ENCODE peak calls at places on chromosomes 1 and 21, in eight cellular contexts. L is esophagus squamous epithelium, R is fibroblast of lung, Z is IMR-90, P is upper lobe of right lung, S is mammary epithelial cell, N is adrenal gland, H is hepatocyte. A is an unnamed sample. For H3K27me3, the result is how much of the 10 kb centered on the place peaks cover.

GRCh38 chr1:36603461-36603860 is 120.7 kb upstream of the CSF3R start:
- DNase-seq in R (no peak), N (no peak), H (no peak), Z (no peak), P (no peak), S (no peak), L (no peak), A (no peak)

GRCh38 chr1:226530591-226530990 is 18.0 kb upstream of the STUM start:
- DNase-seq in Z (no peak), N (no peak), P (no peak), H (no peak), R (no peak), S (no peak), L (no peak), A (no peak)

GRCh38 chr1:231540847-231541246 is 12.4 kb downstream of the TSNAX start:
- DNase-seq in R (no peak), S (no peak), N (no peak), H (no peak), Z (no peak), L (no peak), P (no peak), A (no peak)

GRCh38 chr1:226110249-226111108 is 48.0 kb downstream of the H3-3A start:
- DNase-seq in S (peak), L (peak), Z (peak), N (peak), P (peak), R (peak), H (peak), A (peak)

GRCh38 chr1:42825058-42825851 is 8.1 kb upstream of the SVBP start:
- DNase-seq in P (no peak), S (no peak), Z (no peak), L (no peak), N (no peak), H (no peak), R (no peak), A (no peak)

GRCh38 chr1:226425431-226426031 is 17.6 kb upstream of the PARP1 start:
- DNase-seq in N (no peak), L (no peak), H (no peak), R (no peak), P (no peak), S (no peak), Z (no peak), A (no peak)

GRCh38 chr21:40128891-40129290 is 261.7 kb downstream of the PCP4 start:
- DNase-seq in P (no peak), R (no peak), S (peak), Z (no peak), H (no peak), L (no peak), N (no peak), A (no peak)

GRCh38 chr1:243926803-243927245 is 76.8 kb upstream of the AKT3 start:
- DNase-seq in H (no peak), P (no peak), R (peak), N (no peak), S (peak), L (no peak), Z (peak), A (no peak)

GRCh38 chr1:221035680-221036153 is 156.5 kb downstream of the HLX start:
- DNase-seq in Z (peak), N (no peak), H (no peak), R (peak), S (peak), P (no peak), L (no peak), A (no peak)

GRCh38 chr1:206133751-206134371 is 16.7 kb upstream of the AVPR1B start:
- DNase-seq in R (no peak), S (no peak), P (no peak), H (peak), Z (no peak), L (no peak), N (no peak), A (no peak)

GRCh38 chr1:210607361-210607760 is 278.7 kb downstream of the HHAT start:
- DNase-seq in L (no peak), R (no peak), P (no peak), H (no peak), N (no peak), Z (no peak), S (no peak), A (no peak)

GRCh38 chr1:66262233-66262632 is 271.7 kb upstream of the SGIP1 start:
- DNase-seq in S (peak), N (no peak), L (no peak), P (no peak), H (peak), R (peak), Z (peak), A (no peak)

GRCh38 chr21:41759214-41759840 is 7.5 kb downstream of the RIPK4 start:
- DNase-seq in R (no peak), P (no peak), Z (no peak), N (no peak), H (no peak), S (no peak), L (no peak), A (no peak)

GRCh38 chr1:229887043-229887822 is 179.8 kb upstream of the GALNT2 start:
- DNase-seq in S (peak), L (no peak), Z (no peak), R (peak), P (no peak), H (no peak), N (no peak), A (no peak)

GRCh38 chr1:242523282-242523967 is 1.1 kb downstream of the PLD5 start:
- DNase-seq in S (peak), R (no peak), Z (no peak), N (no peak), H (no peak), L (no peak), P (no peak), A (no peak)

GRCh38 chr1:219564072-219564471 is 48.8 kb downstream of the ZC3H11B start:
- DNase-seq in R (no peak), S (no peak), N (no peak), L (no peak), P (no peak), H (no peak), Z (no peak), A (no peak)

GRCh38 chr1:14887936-14888335 is 265.6 kb upstream of the TMEM51 start:
- DNase-seq in Z (no peak), N (no peak), L (no peak), H (no peak), S (no peak), P (no peak), R (no peak), A (no peak)

GRCh38 chr1:236748471-236748870 is 46.6 kb upstream of the MTR start:
- DNase-seq in Z (no peak), L (no peak), P (no peak), N (no peak), R (no peak), S (no peak), H (no peak), A (no peak)

GRCh38 chr1:54569339-54569738 is 21.3 kb downstream of the ACOT11 start:
- DNase-seq in H (no peak), S (no peak), L (no peak), N (no peak), Z (no peak), R (peak), P (no peak), A (no peak)

GRCh38 chr21:25296239-25296638 is 311.0 kb downstream of the MRPL39 start:
- DNase-seq in S (no peak), N (no peak), R (no peak), P (no peak), Z (no peak), L (no peak), H (peak), A (no peak)

GRCh38 chr21:45309541-45310381 is 22.1 kb upstream of the POFUT2 start:
- DNase-seq in R (no peak), S (no peak), H (no peak), Z (no peak), P (no peak), L (no peak), N (no peak), A (no peak)
- TF ChIP-seq CTCF in R (no peak), S (no peak), H (no peak), Z (no peak), P (no peak), L (no peak), N (no peak), A (no peak)

DNA sequence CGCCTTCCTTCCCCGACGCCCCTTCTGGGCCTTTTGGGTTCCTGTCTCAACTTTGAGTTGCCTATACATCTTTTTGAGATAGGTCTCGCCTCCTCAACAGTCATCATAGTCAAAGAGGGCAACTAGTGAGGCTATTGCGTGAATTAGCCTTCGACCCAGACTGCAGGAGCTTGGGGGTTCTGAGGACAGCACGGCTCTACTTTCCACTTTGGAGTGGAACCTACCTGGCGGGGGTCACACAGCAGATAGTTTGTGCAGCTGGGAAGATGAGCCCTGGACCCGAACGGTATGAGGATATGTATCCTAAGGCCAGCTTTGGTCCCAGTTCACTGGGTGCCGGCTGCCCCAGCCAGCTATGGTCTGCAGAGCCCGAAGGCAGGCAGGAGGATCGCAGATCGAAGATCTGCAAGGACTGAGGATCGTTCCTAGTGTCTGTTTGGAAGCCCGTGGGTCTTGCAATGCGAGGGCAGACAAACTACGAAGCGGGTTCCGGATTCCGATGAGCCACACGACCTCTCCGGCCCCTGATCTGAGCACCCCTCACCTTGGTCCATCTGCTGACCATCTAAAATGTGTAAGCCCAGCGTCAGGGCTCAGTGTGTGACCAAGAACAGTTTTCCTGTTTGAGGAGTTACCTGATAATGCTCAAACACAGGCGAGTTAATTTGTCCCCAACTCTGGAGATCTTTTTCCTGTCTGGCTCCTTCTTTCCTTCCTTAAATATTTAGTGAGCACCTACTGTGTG is 8.2 kb downstream of the FOXD2 start:
- DNase-seq in P (no peak), H (no peak), L (no peak), S (no peak), Z (no peak), R (no peak), N (no peak), A (no peak)
- H3K27me3 ChIP-seq in P (half or more), H (half or more), L (under half), S (under half), Z (half or more), R (half or more), N (half or more), A (under half)

DNA sequence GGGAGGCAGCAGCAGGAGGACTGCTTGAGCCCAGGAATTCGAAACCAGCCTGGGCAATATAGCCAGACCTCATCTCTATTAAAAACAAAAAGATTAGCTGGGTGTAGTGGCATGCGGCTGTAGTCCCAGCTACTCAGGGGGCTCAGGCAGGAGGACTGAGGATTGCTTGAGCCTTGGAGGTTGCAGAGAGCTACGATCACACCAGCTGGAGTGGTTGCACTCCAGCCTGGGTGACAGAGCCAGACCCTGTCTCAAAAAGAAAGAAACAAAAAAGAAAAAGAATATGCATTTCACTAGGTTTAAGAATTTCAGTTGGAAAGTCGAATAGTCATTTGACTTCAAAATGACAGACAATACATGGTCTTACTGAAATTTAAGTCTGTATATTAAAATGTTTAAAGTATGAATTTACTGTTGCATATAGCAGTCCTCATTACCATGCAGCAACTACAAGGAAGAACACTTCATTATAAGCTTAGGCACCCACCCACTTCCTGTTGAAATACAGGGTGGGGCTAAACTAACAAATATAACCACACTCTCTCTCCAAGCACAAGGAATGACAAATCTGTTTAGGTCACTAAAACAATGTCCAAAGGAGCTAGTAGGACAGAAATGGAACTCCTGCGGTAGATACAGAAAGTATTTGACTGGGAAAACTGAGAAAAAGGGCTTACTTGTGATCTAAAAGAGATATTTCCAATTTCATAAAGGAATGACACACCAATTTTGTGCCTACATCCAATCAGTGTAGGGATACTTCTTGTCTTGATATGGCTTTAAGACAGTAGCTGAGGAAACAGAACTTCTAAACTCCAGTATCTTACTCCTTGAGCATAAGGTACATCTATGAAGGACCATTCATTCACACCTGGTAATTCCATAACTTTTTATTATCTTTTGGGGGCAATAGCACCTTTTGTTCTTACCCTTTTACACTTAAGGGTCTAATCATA is 44.1 kb downstream of the GPR3 start:
- DNase-seq in L (no peak), R (peak), Z (peak), H (peak), P (no peak), S (peak), N (no peak), A (no peak)
- H3K4me3 ChIP-seq in L (no peak), R (peak), Z (no peak), H (no peak), P (peak), S (no peak), N (no peak), A (peak)

GRCh38 chr1:8437286-8437685 is 119.4 kb downstream of the SLC45A1 start:
- DNase-seq in L (no peak), H (no peak), S (no peak), Z (no peak), N (no peak), R (no peak), P (no peak), A (no peak)

GRCh38 chr1:8438449-8438848 is 120.5 kb downstream of the SLC45A1 start:
- DNase-seq in L (no peak), R (no peak), P (no peak), S (no peak), N (peak), H (no peak), Z (no peak), A (no peak)

GRCh38 chr1:8435569-8436071 is 117.7 kb downstream of the SLC45A1 start:
- DNase-seq in R (no peak), N (no peak), P (no peak), H (no peak), S (no peak), Z (no peak), L (no peak), A (no peak)

GRCh38 chr1:8441466-8441865 is 123.6 kb downstream of the SLC45A1 start:
- DNase-seq in P (no peak), H (no peak), R (no peak), L (no peak), S (no peak), N (no peak), Z (peak), A (no peak)

GRCh38 chr1:8439015-8439702 is 121.2 kb downstream of the SLC45A1 start:
- DNase-seq in P (peak), H (peak), Z (peak), S (peak), R (peak), L (no peak), N (peak), A (peak)
- TF ChIP-seq CTCF in P (no peak), H (peak), Z (no peak), S (no peak), R (no peak), L (no peak), N (peak), A (no peak)

GRCh38 chr1:22563671-22564612 is 653 bp downstream of the EPHA8 start:
- DNase-seq in L (no peak), P (no peak), N (no peak), Z (no peak), R (no peak), S (no peak), H (no peak), A (no peak)

GRCh38 chr1:22567176-22567575 is 3.9 kb downstream of the EPHA8 start:
- DNase-seq in S (no peak), L (no peak), R (no peak), Z (no peak), P (no peak), N (no peak), H (no peak), A (no peak)

GRCh38 chr1:22557341-22557950 is 5.8 kb upstream of the EPHA8 start:
- DNase-seq in L (no peak), H (no peak), R (peak), N (no peak), S (peak), P (no peak), Z (no peak), A (no peak)

GRCh38 chr1:22567994-22568393 is 4.7 kb downstream of the EPHA8 start:
- DNase-seq in P (no peak), Z (no peak), L (no peak), H (no peak), S (no peak), R (no peak), N (no peak), A (no peak)

DNA sequence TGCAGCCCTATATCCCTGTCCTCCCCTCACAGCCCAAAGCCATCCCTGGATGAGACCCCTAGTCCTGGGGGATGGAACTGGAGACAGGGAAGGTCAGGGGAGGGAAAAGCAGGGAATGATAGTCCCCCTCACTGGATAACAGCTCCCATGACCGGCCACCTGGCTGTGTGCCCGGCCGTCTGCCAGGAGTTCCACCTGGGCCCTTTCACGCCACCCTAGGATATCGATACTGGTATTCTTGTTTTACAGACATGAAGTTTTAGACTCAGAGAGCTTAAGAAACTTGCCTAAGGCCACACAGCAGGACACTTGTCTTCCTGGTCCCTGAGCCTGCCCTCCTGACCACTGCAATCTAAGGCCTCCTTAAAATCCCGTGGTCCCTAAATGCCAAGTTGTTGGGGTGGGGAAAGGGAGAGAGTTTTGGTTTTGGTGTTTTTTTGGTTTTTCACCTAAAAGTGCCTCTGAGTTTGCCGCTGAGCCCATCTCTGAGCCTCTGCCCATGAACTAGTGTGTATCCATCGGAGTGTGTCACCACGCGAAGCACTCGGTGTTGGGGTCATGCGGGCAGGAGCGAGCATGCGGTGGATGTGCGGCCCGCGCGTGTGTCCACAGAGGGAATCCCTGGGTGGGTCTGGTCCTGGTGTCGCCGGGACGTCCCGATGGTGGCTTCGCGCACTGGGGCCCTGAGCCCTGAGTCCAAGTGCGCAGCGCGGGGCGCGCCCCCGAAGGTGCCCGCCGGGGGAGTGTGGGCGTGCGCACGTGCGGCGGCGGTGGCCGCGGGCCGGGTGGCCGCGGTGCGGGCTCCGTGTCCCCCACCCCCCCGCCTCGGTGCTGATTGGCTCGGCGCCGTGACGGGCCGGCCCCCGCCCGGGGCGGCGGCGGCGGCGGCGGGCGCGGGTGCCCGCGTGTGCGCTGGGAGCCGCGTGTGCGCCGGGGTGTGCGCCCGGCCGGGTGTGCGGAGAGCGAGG is at the start of gene EPHA8:
- DNase-seq in R (no peak), S (no peak), P (no peak), L (no peak), N (no peak), H (no peak), Z (no peak), A (no peak)
- H3K27me3 ChIP-seq in R (under half), S (under half), P (half or more), L (under half), N (under half), H (half or more), Z (half or more), A (under half)

DNA sequence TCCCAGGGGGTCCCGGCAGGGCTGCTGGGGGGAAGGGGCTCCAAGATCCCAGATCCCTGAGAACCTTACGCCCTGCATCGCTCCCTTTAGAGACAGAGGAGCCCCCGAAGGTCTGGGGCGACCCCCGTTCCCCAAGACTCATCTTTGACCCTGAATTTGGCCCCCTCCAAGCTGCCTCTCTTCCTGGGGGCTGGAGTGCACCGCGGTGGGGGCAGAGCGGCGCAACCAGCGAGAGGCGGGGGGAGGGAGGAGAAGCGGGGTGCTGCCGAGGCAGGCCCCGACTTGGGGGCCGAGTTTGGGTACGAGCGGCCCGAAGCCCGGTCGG is 5.4 kb upstream of the PLEKHG5 start:
- DNase-seq in L (no peak), Z (no peak), S (no peak), R (no peak), H (no peak), P (no peak), N (no peak), A (no peak)
- H3K4me3 ChIP-seq in L (peak), Z (peak), S (peak), R (peak), H (peak), P (peak), N (peak), A (peak)

GRCh38 chr21:37915941-37916794 is at the start of gene KCNJ6:
- DNase-seq in Z (peak), S (peak), L (no peak), H (peak), N (no peak), P (peak), R (peak), A (no peak)
- TF ChIP-seq CTCF in Z (peak), S (peak), L (peak), H (peak), N (peak), P (peak), R (peak), A (peak)